ENCODE peak calls at places on chromosomes 2 and 18, in five cellular contexts. O, J, D, U and F are unnamed samples.

GRCh38 chr2:134234535-134234934 is 19.3 kb upstream of the MGAT5 start:
- DNase-seq in D (no peak), O (no peak), U (no peak), J (no peak), F (no peak)

GRCh38 chr2:132424526-132425121 is 8.0 kb downstream of the GPR39 start:
- DNase-seq in U (no peak), O (no peak), D (no peak), J (no peak), F (no peak)

GRCh38 chr2:26729311-26729710 is 34.8 kb upstream of the SLC35F6 start:
- DNase-seq in U (no peak), D (no peak), J (no peak), O (no peak), F (no peak)

GRCh38 chr2:231939022-231939421 is 12.8 kb upstream of the NPPC start:
- DNase-seq in J (no peak), O (no peak), U (no peak), D (no peak), F (no peak)

GRCh38 chr2:191202209-191202721 is 42.9 kb upstream of the MYO1B start:
- DNase-seq in J (no peak), D (no peak), U (no peak), O (no peak), F (no peak)

GRCh38 chr2:221973502-221973901 is 325.3 kb downstream of the PAX3 start:
- DNase-seq in J (no peak), O (no peak), D (no peak), U (no peak), F (no peak)

GRCh38 chr2:111155610-111156009 is 34.9 kb downstream of the BCL2L11 start:
- DNase-seq in J (no peak), D (no peak), O (no peak), U (no peak), F (no peak)

GRCh38 chr18:51006948-51007786 is 22.8 kb upstream of the SMAD4 start:
- DNase-seq in J (no peak), U (no peak), D (no peak), O (no peak), F (no peak)

GRCh38 chr18:49795612-49796552 is 17.5 kb downstream of the ACAA2 start:
- DNase-seq in D (no peak), O (no peak), J (no peak), U (no peak), F (no peak)

GRCh38 chr2:148545387-148546256 is 98.9 kb upstream of the EPC2 start:
- DNase-seq in J (no peak), D (no peak), U (no peak), O (peak), F (no peak)

GRCh38 chr18:48739266-48740067 is 200.6 kb downstream of the CTIF start:
- DNase-seq in D (no peak), O (no peak), J (no peak), U (no peak), F (no peak)

GRCh38 chr2:30987611-30988010 is 150.6 kb downstream of the GALNT14 start:
- DNase-seq in U (no peak), D (no peak), O (no peak), J (no peak), F (no peak)

GRCh38 chr18:13136689-13137040 is 81.9 kb upstream of the LDLRAD4 start:
- DNase-seq in O (no peak), U (no peak), J (no peak), D (peak), F (peak)

GRCh38 chr2:44351088-44351487 is 10.2 kb downstream of the PREPL start:
- DNase-seq in O (no peak), J (no peak), U (no peak), D (no peak), F (peak)

GRCh38 chr2:29733945-29734344 is 187.4 kb downstream of the ALK start:
- DNase-seq in D (no peak), U (no peak), O (no peak), J (no peak), F (no peak)

GRCh38 chr2:117523267-117523666 is 291.2 kb upstream of the DDX18 start:
- DNase-seq in O (no peak), D (peak), J (no peak), U (no peak), F (peak)

GRCh38 chr18:58049000-58049688 is 5.1 kb downstream of the NEDD4L start:
- DNase-seq in U (no peak), O (no peak), D (no peak), J (no peak), F (no peak)

GRCh38 chr2:159713691-159714585 is 1.6 kb downstream of the MARCHF7 start:
- DNase-seq in O (peak), D (no peak), U (no peak), J (peak), F (no peak)

GRCh38 chr18:25875574-25875973 is 214.8 kb downstream of the SS18 start:
- DNase-seq in D (no peak), O (no peak), J (no peak), U (no peak), F (no peak)

GRCh38 chr2:26068602-26069298 is 34.9 kb downstream of the RAB10 start:
- DNase-seq in D (no peak), J (peak), O (peak), U (peak), F (no peak)

GRCh38 chr2:197803033-197803444 is 1.4 kb upstream of the PLCL1 start:
- DNase-seq in U (peak), J (peak), O (peak), D (no peak), F (no peak)

GRCh38 chr18:75209129-75209951 is at the start of gene PTGR3:
- DNase-seq in J (peak), D (peak), U (peak), O (peak), F (peak)

GRCh38 chr2:12923907-12924610 is 207.3 kb downstream of the TRIB2 start:
- DNase-seq in O (no peak), D (no peak), J (no peak), U (no peak), F (no peak)

GRCh38 chr2:198916548-198916947 is 541.2 kb downstream of the SATB2 start:
- DNase-seq in U (no peak), O (no peak), D (no peak), J (no peak), F (no peak)

GRCh38 chr18:30533716-30534115 is 508.8 kb downstream of the DSC3 start:
- DNase-seq in U (no peak), D (no peak), J (no peak), O (no peak), F (no peak)

GRCh38 chr2:31381601-31382000 is 32.9 kb downstream of the XDH start:
- DNase-seq in J (no peak), O (no peak), D (no peak), U (no peak), F (no peak)

GRCh38 chr18:68494802-68495560 is 219.9 kb downstream of the TMX3 start:
- DNase-seq in U (no peak), D (no peak), O (no peak), J (no peak), F (no peak)

GRCh38 chr2:10720983-10721343 is 467 bp upstream of the ATP6V1C2 start:
- DNase-seq in U (no peak), J (no peak), D (no peak), O (no peak), F (no peak)
- H3K4me3 ChIP-seq in U (peak), J (no peak), D (peak), O (no peak), F (peak)

GRCh38 chr2:69177063-69177771 is 164.2 kb downstream of the ANTXR1 start:
- DNase-seq in J (no peak), O (no peak), U (no peak), D (peak), F (peak)
- H3K4me3 ChIP-seq in J (no peak), O (no peak), U (no peak), D (no peak), F (peak)

GRCh38 chr2:10043906-10044601 is 704 bp downstream of the KLF11 start:
- DNase-seq in O (peak), U (peak), J (peak), D (peak), F (peak)

GRCh38 chr2:10043256-10043905 is at the start of gene KLF11:
- DNase-seq in J (peak), D (peak), O (peak), U (peak), F (peak)

GRCh38 chr2:10042301-10043161 is 819 bp upstream of the KLF11 start:
- DNase-seq in J (peak), O (no peak), D (peak), U (no peak), F (peak)

GRCh38 chr2:10039658-10040410 is 3.5 kb upstream of the KLF11 start:
- DNase-seq in U (no peak), J (no peak), D (no peak), O (no peak), F (peak)

DNA sequence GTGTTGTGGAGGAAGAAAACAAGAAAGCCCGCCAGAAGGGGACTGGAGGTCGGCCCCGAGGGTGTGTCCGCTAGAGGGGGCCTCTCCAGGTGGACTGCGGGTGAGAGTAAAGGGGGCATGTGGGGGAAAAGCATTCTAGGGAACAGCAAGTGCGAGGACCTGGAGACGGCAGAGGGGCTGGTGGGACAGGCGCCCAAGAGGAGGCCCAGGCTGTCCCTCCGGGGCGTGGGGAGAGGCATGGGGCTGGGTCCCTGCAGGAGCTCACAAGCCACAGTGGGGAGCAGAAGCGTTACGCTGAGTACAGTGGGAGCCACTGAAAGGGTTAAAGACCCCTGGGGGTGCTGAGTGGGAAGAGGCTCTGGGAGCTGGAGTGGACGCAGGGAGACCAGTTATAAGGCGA is 1.6 kb upstream of the KLF11 start:
- DNase-seq in O (no peak), D (peak), J (no peak), U (no peak), F (no peak)
- H3K4me3 ChIP-seq in O (no peak), D (peak), J (no peak), U (no peak), F (peak)

GRCh38 chr2:240136013-240136670 is at the start of gene COPS9:
- DNase-seq in J (peak), O (peak), U (peak), D (peak), F (peak)

GRCh38 chr2:240134466-240134865 is 1.6 kb downstream of the COPS9 start:
- DNase-seq in O (no peak), U (no peak), D (peak), J (no peak), F (no peak)

GRCh38 chr2:240135706-240136012 is 446 bp downstream of the COPS9 start:
- DNase-seq in U (no peak), D (no peak), O (no peak), J (no peak), F (no peak)

GRCh38 chr2:240133401-240133800 is 2.7 kb downstream of the COPS9 start:
- DNase-seq in J (no peak), U (no peak), O (no peak), D (peak), F (peak)

DNA sequence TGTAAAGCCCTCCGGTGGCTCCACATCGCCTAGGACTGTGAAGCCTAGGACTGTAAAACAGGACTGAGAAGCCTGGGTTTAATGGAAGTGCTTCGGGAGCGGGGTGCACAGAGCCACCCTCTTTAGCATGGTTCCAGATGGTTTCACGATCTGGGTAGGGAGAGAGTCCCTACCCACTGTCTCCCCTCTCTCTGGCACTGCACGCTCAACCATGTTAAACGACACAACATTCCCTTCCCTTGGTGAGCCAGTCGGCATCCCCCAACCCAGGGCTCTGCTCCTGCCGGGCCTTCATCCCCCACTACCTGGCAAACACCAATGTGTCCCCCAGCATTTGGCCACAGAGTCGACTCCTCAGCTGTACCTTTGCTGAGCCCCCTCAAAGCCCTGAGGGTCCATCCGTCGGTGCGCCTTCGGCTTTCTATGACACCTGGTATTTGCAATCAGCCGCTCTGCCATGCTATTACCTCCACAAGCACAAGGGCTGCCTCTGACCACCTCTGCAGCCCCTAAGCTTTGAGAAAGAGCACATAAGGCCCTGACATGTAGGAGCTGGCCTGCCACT is 1.1 kb downstream of the COPS9 start:
- DNase-seq in U (no peak), D (peak), J (no peak), O (no peak), F (peak)
- H3K4me3 ChIP-seq in U (peak), D (peak), J (peak), O (peak), F (peak)